ENCODE peak calls at places on chromosomes 16 and 17, in seven cellular contexts. One of them, this sample, is unnamed.

GRCh38 chr16:51898872-51899271 is 648.1 kb downstream of the TOX3 start:
- DNase-seq in H9: no peak
- DNase-seq in mesenchymal stem cell: no peak
- DNase-seq in trophoblast cell: no peak
- DNase-seq in IMR-90: peak
- DNase-seq in neuronal stem cell: no peak
- DNase-seq in H1: no peak
- DNase-seq in this sample: peak

GRCh38 chr16:84513111-84514065 is 8.9 kb upstream of the MEAK7 start:
- DNase-seq in H9: no peak
- DNase-seq in mesenchymal stem cell: peak
- DNase-seq in trophoblast cell: peak
- DNase-seq in IMR-90: peak
- DNase-seq in neuronal stem cell: no peak
- DNase-seq in H1: no peak
- DNase-seq in this sample: no peak

GRCh38 chr16:54145881-54146280 is 140.7 kb downstream of the IRX3 start:
- DNase-seq in H9: no peak
- DNase-seq in mesenchymal stem cell: no peak
- DNase-seq in trophoblast cell: no peak
- DNase-seq in IMR-90: no peak
- DNase-seq in neuronal stem cell: no peak
- DNase-seq in H1: no peak
- DNase-seq in this sample: no peak

GRCh38 chr17:4950757-4951204 is at the start of gene ENO3:
- DNase-seq in H9: peak
- DNase-seq in mesenchymal stem cell: no peak
- DNase-seq in trophoblast cell: no peak
- DNase-seq in IMR-90: no peak
- DNase-seq in neuronal stem cell: peak
- DNase-seq in H1: peak
- DNase-seq in this sample: peak

GRCh38 chr16:81424761-81425160 is 19.8 kb upstream of the CMIP start:
- DNase-seq in H9: no peak
- DNase-seq in mesenchymal stem cell: no peak
- DNase-seq in trophoblast cell: peak
- DNase-seq in IMR-90: peak
- DNase-seq in neuronal stem cell: no peak
- DNase-seq in H1: no peak
- DNase-seq in this sample: peak

GRCh38 chr17:41632482-41633105 is 8.2 kb upstream of the KRT17 start:
- DNase-seq in H9: no peak
- DNase-seq in mesenchymal stem cell: no peak
- DNase-seq in trophoblast cell: no peak
- DNase-seq in IMR-90: no peak
- DNase-seq in neuronal stem cell: no peak
- DNase-seq in H1: no peak
- DNase-seq in this sample: no peak

GRCh38 chr16:89602273-89602951 is 11.0 kb upstream of the DPEP1 start:
- DNase-seq in H9: peak
- DNase-seq in mesenchymal stem cell: peak
- DNase-seq in trophoblast cell: peak
- DNase-seq in IMR-90: peak
- DNase-seq in neuronal stem cell: peak
- DNase-seq in H1: peak
- DNase-seq in this sample: peak

GRCh38 chr16:2785101-2785991 is 2.0 kb downstream of the PRSS33 start:
- DNase-seq in H9: peak
- DNase-seq in mesenchymal stem cell: no peak
- DNase-seq in trophoblast cell: no peak
- DNase-seq in IMR-90: no peak
- DNase-seq in neuronal stem cell: no peak
- DNase-seq in H1: no peak
- DNase-seq in this sample: no peak

GRCh38 chr16:88561485-88562369 is 8.5 kb upstream of the ZC3H18 start:
- DNase-seq in H9: peak
- DNase-seq in mesenchymal stem cell: peak
- DNase-seq in trophoblast cell: peak
- DNase-seq in IMR-90: peak
- DNase-seq in neuronal stem cell: peak
- DNase-seq in H1: peak
- DNase-seq in this sample: peak

GRCh38 chr16:55835578-55835977 is 2.7 kb upstream of the CES1 start:
- DNase-seq in H9: no peak
- DNase-seq in mesenchymal stem cell: no peak
- DNase-seq in trophoblast cell: no peak
- DNase-seq in IMR-90: no peak
- DNase-seq in neuronal stem cell: no peak
- DNase-seq in H1: no peak
- DNase-seq in this sample: no peak

GRCh38 chr17:16215002-16215272 is 397 bp downstream of the NCOR1 start:
- DNase-seq in H9: peak
- DNase-seq in mesenchymal stem cell: peak
- DNase-seq in trophoblast cell: peak
- DNase-seq in IMR-90: no peak
- DNase-seq in neuronal stem cell: no peak
- DNase-seq in H1: no peak
- DNase-seq in this sample: peak

GRCh38 chr16:49600976-49601375 is 227.4 kb downstream of the C16orf78 start:
- DNase-seq in H9: peak
- DNase-seq in mesenchymal stem cell: no peak
- DNase-seq in trophoblast cell: no peak
- DNase-seq in IMR-90: no peak
- DNase-seq in neuronal stem cell: no peak
- DNase-seq in H1: peak
- DNase-seq in this sample: no peak

GRCh38 chr17:69608808-69609494 is 194.5 kb downstream of the MAP2K6 start:
- DNase-seq in H9: no peak
- DNase-seq in mesenchymal stem cell: peak
- DNase-seq in trophoblast cell: peak
- DNase-seq in IMR-90: peak
- DNase-seq in neuronal stem cell: no peak
- DNase-seq in H1: no peak
- DNase-seq in this sample: no peak

GRCh38 chr16:27330542-27330941 is 16.8 kb downstream of the IL4R start:
- DNase-seq in H9: no peak
- DNase-seq in mesenchymal stem cell: peak
- DNase-seq in trophoblast cell: no peak
- DNase-seq in IMR-90: peak
- DNase-seq in neuronal stem cell: no peak
- DNase-seq in H1: no peak
- DNase-seq in this sample: peak

GRCh38 chr16:3824121-3824795 is 56.3 kb downstream of the CREBBP start:
- DNase-seq in H9: no peak
- DNase-seq in mesenchymal stem cell: no peak
- DNase-seq in trophoblast cell: no peak
- DNase-seq in IMR-90: no peak
- DNase-seq in neuronal stem cell: no peak
- DNase-seq in H1: peak
- DNase-seq in this sample: no peak

GRCh38 chr16:86308514-86308913 is 201.8 kb upstream of the FOXF1 start:
- DNase-seq in H9: no peak
- DNase-seq in mesenchymal stem cell: no peak
- DNase-seq in trophoblast cell: no peak
- DNase-seq in IMR-90: no peak
- DNase-seq in neuronal stem cell: no peak
- DNase-seq in H1: no peak
- DNase-seq in this sample: no peak

GRCh38 chr16:79265701-79266100 is 334.8 kb downstream of the MAF start:
- DNase-seq in H9: no peak
- DNase-seq in mesenchymal stem cell: no peak
- DNase-seq in trophoblast cell: peak
- DNase-seq in IMR-90: no peak
- DNase-seq in neuronal stem cell: no peak
- DNase-seq in H1: no peak
- DNase-seq in this sample: no peak

GRCh38 chr16:12395266-12395665 is 408.4 kb downstream of the CPPED1 start:
- DNase-seq in H9: no peak
- DNase-seq in mesenchymal stem cell: no peak
- DNase-seq in trophoblast cell: no peak
- DNase-seq in IMR-90: peak
- DNase-seq in neuronal stem cell: no peak
- DNase-seq in H1: no peak
- DNase-seq in this sample: no peak

GRCh38 chr17:9016941-9017552 is 4.3 kb upstream of the NTN1 start:
- DNase-seq in H9: no peak
- DNase-seq in mesenchymal stem cell: no peak
- DNase-seq in trophoblast cell: no peak
- DNase-seq in IMR-90: no peak
- DNase-seq in neuronal stem cell: no peak
- DNase-seq in H1: no peak
- DNase-seq in this sample: peak

GRCh38 chr17:39926588-39927100 is 757 bp downstream of the ORMDL3 start:
- DNase-seq in H9: peak
- DNase-seq in mesenchymal stem cell: peak
- DNase-seq in trophoblast cell: peak
- DNase-seq in IMR-90: no peak
- DNase-seq in neuronal stem cell: peak
- DNase-seq in H1: no peak
- DNase-seq in this sample: peak

GRCh38 chr17:38747385-38748328 is 479 bp downstream of the PCGF2 start:
- DNase-seq in H9: no peak
- DNase-seq in mesenchymal stem cell: peak
- DNase-seq in trophoblast cell: no peak
- DNase-seq in IMR-90: no peak
- DNase-seq in neuronal stem cell: peak
- DNase-seq in H1: peak
- DNase-seq in this sample: peak

GRCh38 chr16:84995666-84996065 is 15.7 kb downstream of the ZDHHC7 start:
- DNase-seq in H9: no peak
- DNase-seq in mesenchymal stem cell: no peak
- DNase-seq in trophoblast cell: no peak
- DNase-seq in IMR-90: no peak
- DNase-seq in neuronal stem cell: no peak
- DNase-seq in H1: no peak
- DNase-seq in this sample: no peak

GRCh38 chr17:15091825-15092224 is 173.3 kb downstream of the PMP22 start:
- DNase-seq in H9: no peak
- DNase-seq in mesenchymal stem cell: no peak
- DNase-seq in trophoblast cell: no peak
- DNase-seq in IMR-90: no peak
- DNase-seq in neuronal stem cell: no peak
- DNase-seq in H1: no peak
- DNase-seq in this sample: peak

GRCh38 chr16:85947511-85948509 is 48.8 kb downstream of the IRF8 start:
- DNase-seq in H9: no peak
- DNase-seq in mesenchymal stem cell: no peak
- DNase-seq in trophoblast cell: no peak
- DNase-seq in IMR-90: no peak
- DNase-seq in neuronal stem cell: no peak
- DNase-seq in H1: no peak
- DNase-seq in this sample: no peak

GRCh38 chr16:27364493-27365141 is 37.4 kb upstream of the IL21R start:
- DNase-seq in H9: no peak
- DNase-seq in mesenchymal stem cell: no peak
- DNase-seq in trophoblast cell: peak
- DNase-seq in IMR-90: no peak
- DNase-seq in neuronal stem cell: no peak
- DNase-seq in H1: no peak
- DNase-seq in this sample: no peak

GRCh38 chr17:7818746-7819645 is 15.0 kb upstream of the KDM6B start:
- DNase-seq in H9: no peak
- DNase-seq in mesenchymal stem cell: no peak
- DNase-seq in trophoblast cell: no peak
- DNase-seq in IMR-90: no peak
- DNase-seq in neuronal stem cell: no peak
- DNase-seq in H1: no peak
- DNase-seq in this sample: no peak
- H3K18ac ChIP-seq in H9: no peak
- H3K18ac ChIP-seq in mesenchymal stem cell: no peak
- H3K18ac ChIP-seq in trophoblast cell: no peak
- H3K18ac ChIP-seq in IMR-90: no peak
- H3K18ac ChIP-seq in neuronal stem cell: peak
- H3K18ac ChIP-seq in H1: no peak
- H3K18ac ChIP-seq in this sample: no peak

DNA sequence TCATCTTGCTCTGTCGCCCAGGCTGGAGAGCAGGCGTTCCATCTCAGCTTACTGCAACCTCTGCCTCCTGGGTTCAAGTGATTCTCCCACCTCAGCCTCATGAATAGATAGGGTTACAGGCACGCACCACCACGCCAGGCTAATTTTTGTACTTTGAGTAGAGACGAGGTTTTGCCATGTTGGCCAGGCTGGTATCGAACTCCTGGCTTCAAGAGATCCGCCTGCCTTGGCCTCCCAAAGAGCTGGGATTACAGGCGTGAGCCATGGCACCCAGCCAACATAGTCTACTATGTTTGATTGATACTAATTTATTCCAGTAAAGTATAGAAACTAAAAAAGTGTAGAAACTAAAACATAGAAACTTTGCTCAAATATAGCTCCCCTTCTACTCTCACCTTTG is 94.9 kb downstream of the CA4 start:
- DNase-seq in H9: no peak
- DNase-seq in mesenchymal stem cell: no peak
- DNase-seq in trophoblast cell: no peak
- DNase-seq in IMR-90: no peak
- DNase-seq in neuronal stem cell: no peak
- DNase-seq in H1: no peak
- DNase-seq in this sample: no peak
- H3K18ac ChIP-seq in H9: no peak
- H3K18ac ChIP-seq in mesenchymal stem cell: no peak
- H3K18ac ChIP-seq in trophoblast cell: no peak
- H3K18ac ChIP-seq in IMR-90: no peak
- H3K18ac ChIP-seq in neuronal stem cell: no peak
- H3K18ac ChIP-seq in H1: no peak
- H3K18ac ChIP-seq in this sample: no peak

GRCh38 chr17:30351730-30352129 is 17.9 kb upstream of the TMIGD1 start:
- DNase-seq in H9: no peak
- DNase-seq in mesenchymal stem cell: no peak
- DNase-seq in trophoblast cell: no peak
- DNase-seq in IMR-90: no peak
- DNase-seq in neuronal stem cell: no peak
- DNase-seq in H1: no peak
- DNase-seq in this sample: no peak
- H3K18ac ChIP-seq in H9: no peak
- H3K18ac ChIP-seq in mesenchymal stem cell: no peak
- H3K18ac ChIP-seq in trophoblast cell: no peak
- H3K18ac ChIP-seq in IMR-90: no peak
- H3K18ac ChIP-seq in neuronal stem cell: no peak
- H3K18ac ChIP-seq in H1: no peak
- H3K18ac ChIP-seq in this sample: no peak

DNA sequence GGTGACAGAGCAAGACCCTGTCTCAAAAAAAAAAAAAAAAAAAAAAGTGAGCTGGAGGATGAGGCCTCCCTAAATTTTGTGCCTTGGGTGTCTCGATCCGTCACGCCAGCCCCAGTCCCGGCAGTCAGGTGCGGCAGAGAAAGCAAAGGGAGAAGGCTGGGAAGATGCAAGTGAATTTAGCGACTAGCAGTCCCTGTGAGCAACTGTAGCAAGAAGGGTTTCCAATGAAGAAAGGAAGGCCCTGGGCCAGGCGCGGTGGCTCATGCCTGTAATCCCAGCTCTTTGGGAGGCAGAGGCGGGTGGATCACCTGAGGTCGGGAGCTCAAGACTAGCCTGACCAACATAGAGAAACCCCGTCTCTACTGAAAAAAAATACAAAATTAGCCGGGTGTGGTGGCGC is 2.0 kb upstream of the QPRT start:
- DNase-seq in H9: no peak
- DNase-seq in mesenchymal stem cell: no peak
- DNase-seq in trophoblast cell: no peak
- DNase-seq in IMR-90: no peak
- DNase-seq in neuronal stem cell: no peak
- DNase-seq in H1: no peak
- DNase-seq in this sample: no peak
- H3K18ac ChIP-seq in H9: no peak
- H3K18ac ChIP-seq in mesenchymal stem cell: no peak
- H3K18ac ChIP-seq in trophoblast cell: no peak
- H3K18ac ChIP-seq in IMR-90: no peak
- H3K18ac ChIP-seq in neuronal stem cell: no peak
- H3K18ac ChIP-seq in H1: no peak
- H3K18ac ChIP-seq in this sample: no peak

GRCh38 chr17:31679667-31680066 is 179.4 kb downstream of the COPRS start:
- DNase-seq in H9: no peak
- DNase-seq in mesenchymal stem cell: no peak
- DNase-seq in trophoblast cell: no peak
- DNase-seq in IMR-90: no peak
- DNase-seq in neuronal stem cell: no peak
- DNase-seq in H1: no peak
- DNase-seq in this sample: no peak
- H3K18ac ChIP-seq in H9: no peak
- H3K18ac ChIP-seq in mesenchymal stem cell: no peak
- H3K18ac ChIP-seq in trophoblast cell: no peak
- H3K18ac ChIP-seq in IMR-90: no peak
- H3K18ac ChIP-seq in neuronal stem cell: no peak
- H3K18ac ChIP-seq in H1: no peak
- H3K18ac ChIP-seq in this sample: no peak